ENCODE peak calls at places on chromosome 1, in four cellular contexts. N is NCI-H2171, O is EL, Y is activated T-cell treated with anti-CD3 and anti-CD28 coated beads for 48 hours. D is an unnamed sample.
A peak's percentile ranks its signal among the peaks of the same experiment; 100 is the strongest.

GRCh38 chr1:235326719-235327558 is 1.0 kb downstream of the ARID4B start:
- DNase-seq in O (peak; percentile 42), Y (peak; percentile 53), N (peak; percentile 18), D (peak; percentile 34)

GRCh38 chr1:96962807-96963206 is 241.2 kb downstream of the PTBP2 start:
- DNase-seq in N (no peak), O (no peak), Y (no peak), D (no peak)

GRCh38 chr1:179164494-179164893 is 65.0 kb downstream of the ABL2 start:
- DNase-seq in N (no peak), Y (no peak), O (peak; percentile 81), D (no peak)

GRCh38 chr1:167467126-167467725 is 51.1 kb downstream of the CD247 start:
- DNase-seq in N (no peak), O (no peak), Y (no peak), D (no peak)

GRCh38 chr1:71918630-71919029 is 363.7 kb downstream of the NEGR1 start:
- DNase-seq in O (no peak), Y (no peak), N (no peak), D (no peak)

GRCh38 chr1:101165944-101166343 is 70.9 kb upstream of the S1PR1 start:
- DNase-seq in O (no peak), N (no peak), Y (no peak), D (no peak)

GRCh38 chr1:26996665-26997064 is 3.2 kb downstream of the TRNP1 start:
- DNase-seq in O (no peak), Y (no peak), N (no peak), D (no peak)

GRCh38 chr1:55848906-55849305 is 633.7 kb upstream of the USP24 start:
- DNase-seq in O (peak; percentile 59), N (no peak), Y (no peak), D (no peak)

GRCh38 chr1:22527555-22528296 is 35.6 kb upstream of the EPHA8 start:
- DNase-seq in O (no peak), N (no peak), Y (no peak), D (no peak)

GRCh38 chr1:226912587-226913176 is 27.4 kb upstream of the COQ8A start:
- DNase-seq in N (no peak), O (no peak), Y (peak; percentile 34), D (peak; percentile 4)

GRCh38 chr1:45317163-45317562 is 9.5 kb upstream of the HPDL start:
- DNase-seq in O (no peak), N (no peak), Y (no peak), D (no peak)

GRCh38 chr1:162666006-162666645 is 33.9 kb downstream of the DDR2 start:
- DNase-seq in N (no peak), Y (no peak), O (peak; percentile 29), D (no peak)

GRCh38 chr1:234913771-234914170 is 214.9 kb downstream of the TOMM20 start:
- DNase-seq in Y (no peak), N (no peak), O (no peak), D (no peak)

GRCh38 chr1:71087060-71087459 is 6.2 kb upstream of the ZRANB2 start:
- DNase-seq in Y (no peak), O (no peak), N (no peak), D (no peak)

GRCh38 chr1:168693197-168693871 is 35.7 kb downstream of the DPT start:
- DNase-seq in Y (no peak), O (no peak), N (no peak), D (no peak)

GRCh38 chr1:51210676-51211075 is 25.4 kb upstream of the RNF11 start:
- DNase-seq in N (no peak), Y (no peak), O (no peak), D (no peak)

GRCh38 chr1:2276803-2277580 is 48.9 kb downstream of the SKI start:
- DNase-seq in N (no peak), Y (no peak), O (no peak), D (no peak)

GRCh38 chr1:43893020-43893419 is 40.6 kb upstream of the ARTN start:
- DNase-seq in N (no peak), Y (no peak), O (no peak), D (no peak)

GRCh38 chr1:1602321-1602931 is 2.5 kb upstream of the FNDC10 start:
- DNase-seq in N (no peak), Y (no peak), O (no peak), D (no peak)

GRCh38 chr1:89489037-89489729 is 35.4 kb upstream of the LRRC8B start:
- DNase-seq in N (no peak), O (peak; percentile 24), Y (no peak), D (no peak)

GRCh38 chr1:226092955-226093354 is 30.4 kb downstream of the H3-3A start:
- DNase-seq in Y (no peak), O (peak; percentile 32), N (no peak), D (no peak)

GRCh38 chr1:62912028-62912638 is 128.2 kb downstream of the ATG4C start:
- DNase-seq in Y (no peak), O (peak; percentile 16), N (no peak), D (no peak)

D was measured in stimulated activated CD4-positive, alpha-beta T cell treated with anti-CD3 and anti-CD28 coated beads, TNF-alpha, amount 100 ng/mL, for 48 hours.